ENCODE peak calls at places on chromosomes 5 and 9, in six cellular contexts. H, R, O, L, I and U are unnamed samples.

GRCh38 chr5:1468247-1468612 is 23.0 kb upstream of the SLC6A3 start:
- DNase-seq in L (peak; percentile 58), O (no peak), R (peak; percentile 57), I (no peak), H (peak; percentile 9), U (peak; percentile 82)

GRCh38 chr9:29211681-29212589 is 1638.7 kb upstream of the C9orf72 start:
- DNase-seq in I (peak; percentile 88), L (peak; percentile 86), O (peak; percentile 57), R (peak; percentile 77), H (no peak), U (peak; percentile 86)

GRCh38 chr5:119417891-119418781 is 34.2 kb upstream of the HSD17B4 start:
- DNase-seq in R (no peak), O (no peak), L (no peak), I (no peak), H (peak; percentile 69), U (no peak)

GRCh38 chr5:78927657-78928282 is 57.3 kb downstream of the ARSB start:
- DNase-seq in L (no peak), O (no peak), H (peak; percentile 10), R (no peak), I (no peak), U (no peak)

GRCh38 chr9:132350861-132351315 is 3.9 kb downstream of the SETX start:
- DNase-seq in O (no peak), L (no peak), H (peak; percentile 49), I (peak; percentile 74), R (no peak), U (no peak)

GRCh38 chr5:149632311-149633251 is 51.3 kb downstream of the ARHGEF37 start:
- DNase-seq in L (peak; percentile 29), H (peak; percentile 82), I (no peak), R (peak; percentile 71), O (no peak), U (no peak)

GRCh38 chr5:51604324-51604723 is 221.1 kb downstream of the ISL1 start:
- DNase-seq in R (no peak), H (no peak), O (no peak), L (no peak), I (no peak), U (no peak)

GRCh38 chr5:178442361-178443256 is 147.6 kb downstream of the COL23A1 start:
- DNase-seq in H (no peak), O (no peak), I (no peak), L (no peak), R (no peak), U (no peak)

GRCh38 chr9:94140418-94140780 is 56.1 kb downstream of the PTPDC1 start:
- DNase-seq in I (no peak), L (no peak), R (no peak), H (no peak), O (no peak), U (no peak)

GRCh38 chr9:85171163-85171562 is 501.6 kb downstream of the NTRK2 start:
- DNase-seq in I (no peak), R (no peak), H (no peak), L (no peak), O (no peak), U (no peak)

GRCh38 chr9:81097167-81097566 is 592.2 kb downstream of the TLE1 start:
- DNase-seq in H (no peak), R (no peak), O (no peak), I (no peak), L (no peak), U (no peak)

GRCh38 chr5:25414746-25415145 is 770.0 kb upstream of the CDH10 start:
- DNase-seq in H (no peak), I (no peak), O (no peak), R (no peak), L (no peak), U (no peak)

GRCh38 chr9:123003467-123003866 is 30.0 kb upstream of the GPR21 start:
- DNase-seq in R (no peak), I (no peak), L (no peak), O (no peak), H (peak; percentile 43), U (no peak)

GRCh38 chr5:136031713-136032112 is 2.9 kb downstream of the TGFBI start:
- DNase-seq in H (no peak), L (no peak), R (no peak), O (no peak), I (no peak), U (no peak)

GRCh38 chr5:122584411-122585110 is 190.3 kb upstream of the SNX2 start:
- DNase-seq in O (no peak), H (peak; percentile 62), I (no peak), R (no peak), L (no peak), U (no peak)

GRCh38 chr5:120872292-120872691 is 408.2 kb downstream of the PRR16 start:
- DNase-seq in I (no peak), O (no peak), H (peak; percentile 65), R (no peak), L (no peak), U (no peak)

GRCh38 chr9:95504053-95504963 is 12.5 kb downstream of the PTCH1 start:
- DNase-seq in H (peak; percentile 86), L (peak; percentile 31), I (no peak), O (no peak), R (peak; percentile 44), U (peak; percentile 42)

GRCh38 chr5:150213530-150213929 is 23.7 kb downstream of the SLC6A7 start:
- DNase-seq in O (no peak), R (no peak), L (no peak), I (no peak), H (peak; percentile 96), U (no peak)

DNA sequence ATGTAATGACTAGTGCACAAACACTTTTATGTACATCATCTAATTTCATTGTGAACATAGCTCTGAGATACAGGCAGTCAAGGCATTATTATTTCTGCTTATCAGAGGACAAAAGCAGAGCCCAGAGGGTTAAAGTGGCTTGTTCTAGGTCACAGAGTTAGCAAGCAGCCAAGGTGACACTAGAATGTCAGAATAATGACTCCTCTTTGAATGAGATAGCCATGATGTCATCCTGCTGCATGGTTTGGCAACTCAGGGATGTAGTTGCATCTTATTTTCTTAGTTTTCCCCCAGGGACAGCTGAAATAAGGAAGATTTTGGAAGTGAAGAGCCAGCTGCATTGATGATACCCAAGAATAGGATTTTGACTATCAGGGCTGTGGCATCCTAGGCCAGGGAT is 54.4 kb downstream of the KCNV2 start:
- DNase-seq in L (no peak), O (no peak), R (no peak), I (no peak), H (peak; percentile 68), U (no peak)
- TF ChIP-seq CTCF in L (no peak), O (no peak), R (no peak), I (no peak), H (no peak), U (no peak)

GRCh38 chr9:112445196-112445595 is 41.4 kb upstream of the KIAA1958 start:
- DNase-seq in I (peak; percentile 10), R (no peak), L (no peak), O (no peak), H (no peak), U (no peak)

GRCh38 chr9:112443636-112444035 is 43.0 kb upstream of the KIAA1958 start:
- DNase-seq in R (no peak), L (no peak), I (no peak), H (no peak), O (no peak), U (no peak)

GRCh38 chr9:112446080-112446479 is 40.5 kb upstream of the KIAA1958 start:
- DNase-seq in R (no peak), L (no peak), I (no peak), H (no peak), O (no peak), U (no peak)

GRCh38 chr9:112446518-112446917 is 40.1 kb upstream of the KIAA1958 start:
- DNase-seq in I (no peak), R (no peak), O (no peak), L (no peak), H (no peak), U (no peak)

DNA sequence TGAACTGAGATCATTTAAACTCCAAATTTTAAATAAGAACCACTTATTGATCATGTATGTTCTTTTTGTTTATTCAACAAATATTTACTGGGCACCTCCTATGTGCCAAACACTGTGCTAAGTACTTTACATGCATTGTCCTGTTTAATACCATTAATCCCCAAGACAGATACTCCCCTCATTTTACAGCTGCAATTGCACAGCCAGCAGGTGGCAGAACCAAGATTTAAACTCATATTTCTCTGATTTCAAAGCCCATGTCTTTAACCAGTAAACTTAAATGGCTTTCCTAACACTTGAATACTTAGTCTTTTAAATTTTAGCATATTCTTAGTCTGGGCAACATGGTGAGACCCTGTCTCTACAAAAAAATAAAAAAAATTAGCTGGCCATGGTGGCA is 43.4 kb upstream of the KIAA1958 start:
- DNase-seq in R (no peak), I (peak; percentile 8), L (no peak), H (peak; percentile 26), O (no peak), U (no peak)
- TF ChIP-seq CTCF in R (peak; percentile 56), I (peak; percentile 39), L (no peak), H (peak; percentile 49), O (no peak), U (peak; percentile 31)

GRCh38 chr5:148120317-148120716 is 48.0 kb upstream of the SPINK14 start:
- DNase-seq in I (no peak), H (no peak), O (no peak), R (no peak), L (no peak), U (no peak)

DNA sequence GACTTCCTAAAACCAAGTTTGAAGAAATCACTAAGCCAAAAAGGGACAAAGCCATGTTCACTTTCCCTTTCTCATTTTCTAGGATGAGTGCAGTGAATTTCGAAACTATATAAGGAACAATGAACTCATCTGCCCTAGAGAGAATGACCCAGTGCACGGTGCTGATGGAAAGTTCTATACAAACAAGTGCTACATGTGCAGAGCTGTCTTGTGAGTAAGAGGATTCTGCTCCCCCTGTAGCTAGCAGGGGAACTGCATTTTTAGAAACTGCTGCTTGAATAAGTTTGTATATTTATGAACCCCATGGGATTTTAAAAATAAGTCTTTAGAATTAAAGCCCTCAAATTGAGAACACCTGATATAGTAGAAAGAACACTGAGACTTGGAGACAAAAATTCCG is 42.7 kb upstream of the SPINK14 start:
- DNase-seq in R (peak; percentile 37), I (no peak), H (peak; percentile 28), L (no peak), O (no peak), U (no peak)
- TF ChIP-seq CTCF in R (peak; percentile 14), I (no peak), H (peak; percentile 32), L (peak; percentile 32), O (no peak), U (no peak)

GRCh38 chr5:96733771-96734498 is 71.8 kb downstream of the CAST start:
- DNase-seq in L (no peak), H (peak; percentile 23), R (no peak), I (no peak), O (no peak), U (no peak)

GRCh38 chr5:96736937-96737336 is 70.8 kb downstream of the ERAP1 start:
- DNase-seq in H (no peak), O (no peak), L (no peak), R (no peak), I (no peak), U (no peak)

GRCh38 chr5:96729156-96729555 is 67.0 kb downstream of the CAST start:
- DNase-seq in I (no peak), O (no peak), L (no peak), R (no peak), H (no peak), U (no peak)

DNA sequence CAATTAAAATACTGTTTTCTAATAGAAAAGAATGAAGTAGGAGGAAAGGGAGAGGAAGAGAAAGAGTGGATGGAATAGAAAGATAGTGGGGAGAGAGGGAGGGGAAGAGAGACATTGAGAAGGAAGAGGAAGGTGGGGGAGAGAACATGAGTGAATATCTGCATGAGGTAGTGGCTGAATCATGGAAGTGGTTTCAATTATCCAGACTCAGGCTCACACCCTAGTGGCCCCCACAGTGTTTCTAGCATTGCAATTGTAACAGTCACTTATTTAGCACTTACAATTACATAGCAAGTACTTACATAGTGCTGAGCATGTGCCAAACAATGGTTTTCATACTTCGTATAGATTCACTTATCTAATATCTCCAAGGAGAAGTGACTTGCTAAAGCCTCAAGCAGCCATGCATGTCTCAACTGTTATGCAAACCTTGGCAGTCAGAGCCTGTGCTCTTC is 72.7 kb downstream of the CAST start:
- DNase-seq in L (no peak), R (no peak), H (peak; percentile 54), I (no peak), O (no peak), U (no peak)
- TF ChIP-seq CTCF in L (no peak), R (no peak), H (no peak), I (no peak), O (no peak), U (no peak)